ENCODE peak calls at places on chromosome 12, in nine cellular contexts. A is stimulated activated CD8-positive, alpha-beta memory T cell treated with anti-CD3 and anti-CD28 coated beads, Interleukin-7, amount 100 ng/mL, for 1 hour; S is GM12878; C is astrocyte of the spinal cord; Z is T-helper 2 cell; N is RKO; Y is amniotic stem cell; H is body of pancreas; K is endothelial cell. E is an unnamed sample.

GRCh38 chr12:53065470-53065869 is 13.7 kb downstream of the SPRYD3 start:
- DNase-seq in A (no peak), Z (no peak), S (no peak), K (no peak), C (no peak), Y (no peak), N (no peak), H (no peak), E (peak)

GRCh38 chr12:90043264-90043663 is 334.6 kb upstream of the ATP2B1 start:
- DNase-seq in N (peak), Z (no peak), Y (no peak), H (no peak), C (peak), A (no peak), K (no peak), S (no peak), E (no peak)

GRCh38 chr12:20463920-20464524 is 95.7 kb downstream of the PDE3A start:
- DNase-seq in C (peak), Z (no peak), A (no peak), N (peak), H (no peak), Y (no peak), K (no peak), S (no peak), E (no peak)

GRCh38 chr12:49232940-49233841 is 31.7 kb upstream of the TUBA1C start:
- DNase-seq in N (no peak), Y (no peak), K (peak), H (peak), S (no peak), C (peak), Z (no peak), A (no peak), E (peak)

GRCh38 chr12:32027684-32028355 is 68.6 kb downstream of the RESF1 start:
- DNase-seq in N (no peak), S (no peak), C (no peak), A (no peak), Z (no peak), K (no peak), Y (no peak), H (no peak), E (no peak)

GRCh38 chr12:125773033-125773432 is 707.8 kb downstream of the AACS start:
- DNase-seq in Y (no peak), S (no peak), K (no peak), H (peak), C (no peak), Z (no peak), A (no peak), N (peak), E (no peak)

GRCh38 chr12:107967170-107967569 is 161.9 kb upstream of the WSCD2 start:
- DNase-seq in C (no peak), N (peak), A (no peak), K (no peak), H (no peak), S (no peak), Z (no peak), Y (no peak), E (no peak)

GRCh38 chr12:124286946-124287345 is 7.9 kb upstream of the RFLNA start:
- DNase-seq in Z (no peak), S (no peak), H (no peak), A (no peak), K (no peak), C (no peak), Y (no peak), N (no peak), E (no peak)

GRCh38 chr12:71662861-71663560 is 637 bp downstream of the ZFC3H1 start:
- DNase-seq in A (peak), H (peak), C (peak), K (peak), S (no peak), N (peak), Z (peak), Y (peak), E (peak)

E was measured in kidney.